ENCODE peak calls at places on chromosomes 5 and 9, in ten cellular contexts. K is hepatocyte, B is HCT116, A is MM.1S, S is GM23338, R is GM23248, Y is SK-N-SH, L is PC-9, M is PC-3, T is Karpas-422. F is an unnamed sample.

GRCh38 chr5:72096602-72097205 is 10.6 kb upstream of the MAP1B start:
- DNase-seq in T (no peak), M (no peak), R (peak; percentile 59), L (no peak), S (no peak), A (no peak), Y (no peak), K (no peak), B (no peak), F (no peak)

GRCh38 chr9:6938447-6938846 is 180.7 kb downstream of the KDM4C start:
- DNase-seq in T (no peak), A (no peak), S (no peak), R (peak; percentile 86), M (peak; percentile 74), Y (no peak), B (no peak), L (no peak), K (no peak), F (no peak)

GRCh38 chr5:149937610-149938009 is 7.0 kb downstream of the PDE6A start:
- DNase-seq in T (no peak), L (peak; percentile 37), R (peak; percentile 69), A (no peak), M (peak; percentile 96), Y (no peak), S (no peak), B (no peak), K (no peak), F (no peak)

GRCh38 chr9:80231847-80232246 is 660.1 kb downstream of the TLE4 start:
- DNase-seq in M (no peak), S (no peak), R (no peak), B (no peak), T (no peak), Y (no peak), L (no peak), A (no peak), K (no peak), F (no peak)

GRCh38 chr5:143105216-143105905 is 298.1 kb downstream of the NR3C1 start:
- DNase-seq in K (no peak), M (no peak), B (no peak), T (peak; percentile 68), L (no peak), S (no peak), A (no peak), Y (no peak), R (no peak), F (no peak)

GRCh38 chr5:115685966-115686691 is 60.3 kb upstream of the TMED7 start:
- DNase-seq in K (peak; percentile 13), B (no peak), A (no peak), R (peak; percentile 38), T (no peak), L (no peak), S (peak; percentile 50), M (no peak), Y (peak; percentile 6), F (no peak)

GRCh38 chr9:115118471-115119156 is 657 bp upstream of the TNC start:
- DNase-seq in S (peak; percentile 75), B (peak; percentile 50), T (no peak), Y (peak; percentile 75), R (peak; percentile 96), M (peak; percentile 96), A (no peak), K (peak; percentile 83), L (peak; percentile 77), F (no peak)

GRCh38 chr5:135113323-135113722 is 79.3 kb upstream of the PITX1 start:
- DNase-seq in K (no peak), R (no peak), Y (no peak), L (no peak), S (no peak), A (no peak), T (no peak), M (no peak), B (no peak), F (no peak)

GRCh38 chr9:89657765-89658164 is 53.0 kb downstream of the GADD45G start:
- DNase-seq in M (no peak), K (no peak), B (no peak), S (no peak), A (peak; percentile 57), L (no peak), T (no peak), R (no peak), Y (no peak), F (no peak)

GRCh38 chr5:112472614-112473013 is 53.5 kb upstream of the EPB41L4A start:
- DNase-seq in S (no peak), R (no peak), B (no peak), T (no peak), A (no peak), Y (no peak), K (no peak), L (no peak), M (no peak), F (no peak)

GRCh38 chr5:56481147-56481997 is 248.2 kb upstream of the ANKRD55 start:
- DNase-seq in A (peak; percentile 59), T (peak; percentile 73), M (peak; percentile 1), Y (peak; percentile 70), L (peak; percentile 34), S (peak; percentile 65), R (peak; percentile 64), B (no peak), K (peak; percentile 56), F (peak; percentile 56)

GRCh38 chr9:2243666-2244555 is 228.8 kb downstream of the SMARCA2 start:
- DNase-seq in R (no peak), A (no peak), K (no peak), T (no peak), M (peak; percentile 36), B (no peak), Y (no peak), S (no peak), L (no peak), F (no peak)

DNA sequence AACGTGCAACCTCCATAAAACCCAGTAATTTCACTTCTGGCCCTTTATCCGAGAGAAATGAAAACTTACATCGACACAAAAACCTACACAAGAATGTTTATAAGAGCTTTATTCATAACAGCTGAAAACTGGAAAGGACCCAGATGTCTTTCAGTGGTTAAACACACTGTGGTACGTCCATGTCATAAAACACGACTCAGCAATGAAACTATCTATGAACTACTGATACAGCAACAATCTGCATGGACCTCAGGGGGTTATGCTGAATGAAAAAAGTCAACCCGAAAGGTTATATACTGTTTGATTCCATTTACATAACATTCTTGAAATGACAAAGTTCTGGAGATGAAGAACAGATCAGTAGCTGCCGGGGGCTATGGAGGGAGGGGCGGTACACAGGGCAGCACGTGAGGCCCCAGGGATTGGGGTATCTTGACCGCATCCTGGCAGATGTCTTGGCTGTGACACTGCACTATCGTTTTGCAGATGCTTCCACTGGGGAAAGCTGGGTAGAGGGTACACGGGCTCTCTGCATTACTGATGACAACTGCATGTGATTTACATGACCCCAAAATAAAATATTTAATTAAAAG is 4.1 kb downstream of the CCDC127 start:
- DNase-seq in S (no peak), Y (no peak), T (no peak), R (no peak), A (no peak), L (no peak), K (no peak), B (no peak), M (no peak), F (no peak)
- H3K4me1 ChIP-seq in S (peaks cover 6% of the 10 kb centered on the region), Y (no peaks in the 10 kb centered on the region), T (peaks cover 6% of the 10 kb centered on the region), R (peaks cover 8% of the 10 kb centered on the region), A (no peaks in the 10 kb centered on the region), L (peaks cover 5% of the 10 kb centered on the region), K (peaks cover 3% of the 10 kb centered on the region), B (no peaks in the 10 kb centered on the region), M (peaks cover 9% of the 10 kb centered on the region), F (peaks cover 17% of the 10 kb centered on the region)

GRCh38 chr5:172283020-172283861 is at the start of gene UBTD2:
- DNase-seq in A (peak; percentile 75), R (peak; percentile 92), Y (peak; percentile 94), K (peak; percentile 92), T (peak; percentile 91), B (no peak), S (peak; percentile 86), L (peak; percentile 91), M (peak; percentile 74), F (peak; percentile 82)
- H3K9me2 ChIP-seq in A (no peaks in the 10 kb centered on the region), R (no peaks in the 10 kb centered on the region), Y (no peaks in the 10 kb centered on the region), K (no peaks in the 10 kb centered on the region), T (no peaks in the 10 kb centered on the region), B (no peaks in the 10 kb centered on the region), S (no peaks in the 10 kb centered on the region), L (no peaks in the 10 kb centered on the region), M (no peaks in the 10 kb centered on the region), F (no peaks in the 10 kb centered on the region)

DNA sequence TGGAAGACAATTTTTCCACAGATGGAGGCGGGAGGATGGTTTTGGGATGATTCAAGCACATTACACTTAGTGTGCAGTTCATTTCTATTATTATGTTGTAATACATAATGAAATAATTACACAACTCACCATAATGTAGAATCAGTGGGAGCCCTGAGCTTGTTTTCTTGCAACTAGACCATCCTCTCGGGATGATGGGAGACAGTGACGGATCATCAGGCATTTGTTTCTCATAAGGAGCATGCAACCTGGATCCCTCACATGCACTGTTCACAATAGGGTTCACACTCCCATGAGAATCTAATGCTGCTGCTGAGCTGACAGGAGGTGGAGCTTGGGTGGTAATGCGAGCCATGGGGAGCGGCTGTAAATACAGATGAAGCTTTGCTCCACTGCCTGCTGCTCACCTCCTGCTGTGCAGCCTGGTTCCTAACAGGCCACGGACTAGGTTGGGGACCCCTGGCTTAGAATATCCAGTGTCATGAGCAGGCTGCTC is 1.6 kb downstream of the STKLD1 start:
- DNase-seq in R (peak; percentile 79), A (no peak), Y (no peak), K (no peak), L (peak; percentile 54), S (no peak), T (peak; percentile 64), B (no peak), M (peak; percentile 27), F (no peak)
- H3K4me1 ChIP-seq in R (peaks cover 23% of the 10 kb centered on the region), A (no peaks in the 10 kb centered on the region), Y (peaks cover 9% of the 10 kb centered on the region), K (peaks cover 8% of the 10 kb centered on the region), L (peaks cover 36% of the 10 kb centered on the region), S (peaks cover 10% of the 10 kb centered on the region), T (peaks cover 22% of the 10 kb centered on the region), B (peaks cover 21% of the 10 kb centered on the region), M (peaks cover 7% of the 10 kb centered on the region), F (peaks cover 10% of the 10 kb centered on the region)

GRCh38 chr9:85717220-85717619 is 24.5 kb downstream of the AGTPBP1 start:
- DNase-seq in K (no peak), M (no peak), S (no peak), T (no peak), Y (no peak), A (no peak), B (no peak), R (no peak), L (no peak), F (no peak)

GRCh38 chr9:85713897-85714296 is 27.9 kb downstream of the AGTPBP1 start:
- DNase-seq in Y (no peak), R (no peak), M (no peak), A (no peak), S (no peak), K (no peak), B (no peak), L (no peak), T (no peak), F (no peak)

GRCh38 chr9:85716031-85716877 is 25.5 kb downstream of the AGTPBP1 start:
- DNase-seq in M (peak; percentile 2), A (no peak), L (no peak), T (peak; percentile 69), S (peak; percentile 78), B (no peak), Y (no peak), K (no peak), R (peak; percentile 6), F (peak; percentile 8)

DNA sequence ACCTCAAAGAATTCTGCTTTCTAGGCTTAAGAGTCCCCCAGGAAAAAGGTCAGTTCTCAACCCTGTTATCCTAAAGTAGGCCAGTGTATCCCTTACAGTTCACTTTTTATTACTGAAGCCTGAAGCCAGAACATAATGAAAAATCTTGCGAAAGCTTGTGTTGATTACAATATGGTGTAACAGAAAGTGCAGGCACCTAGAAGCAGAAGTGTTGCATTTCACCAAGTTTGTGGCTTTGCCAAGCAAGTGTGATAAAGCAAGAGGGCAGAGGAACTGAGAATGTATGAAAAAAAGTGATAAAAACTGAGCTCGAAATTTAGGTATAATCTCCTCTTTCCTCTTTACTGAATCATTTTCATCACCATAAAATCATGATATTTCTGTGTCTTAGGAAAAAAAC is 26.2 kb downstream of the AGTPBP1 start:
- DNase-seq in L (no peak), S (no peak), R (no peak), K (no peak), M (no peak), A (no peak), B (no peak), Y (no peak), T (peak; percentile 50), F (no peak)
- H3K9me2 ChIP-seq in L (no peaks in the 10 kb centered on the region), S (peaks cover 4% of the 10 kb centered on the region), R (no peaks in the 10 kb centered on the region), K (no peaks in the 10 kb centered on the region), M (no peaks in the 10 kb centered on the region), A (no peaks in the 10 kb centered on the region), B (no peaks in the 10 kb centered on the region), Y (no peaks in the 10 kb centered on the region), T (no peaks in the 10 kb centered on the region), F (no peaks in the 10 kb centered on the region)

F was measured in OCI-LY7.